ENCODE peak calls at places on chromosomes 2 and 18, in six cellular contexts. E is H1, V is K562, Q is HepG2, U is GM12878, C is SK-N-SH. S is an unnamed sample.

GRCh38 chr2:214881647-214882205 is 72.2 kb upstream of the BARD1 start:
- DNase-seq in E (no peak), V (no peak), Q (no peak), U (peak), C (no peak), S (no peak)

GRCh38 chr2:101820519-101820918 is 123.0 kb downstream of the MAP4K4 start:
- DNase-seq in E (no peak), V (peak), Q (no peak), U (no peak), C (no peak), S (no peak)

GRCh38 chr18:63063171-63063570 is 256.4 kb downstream of the BCL2 start:
- DNase-seq in E (no peak), V (no peak), Q (no peak), U (no peak), C (no peak), S (no peak)

GRCh38 chr18:10851824-10852225 is 297.5 kb downstream of the PIEZO2 start:
- DNase-seq in E (no peak), V (peak), Q (peak), U (peak), C (peak), S (peak)

GRCh38 chr18:55589625-55590291 is 1.8 kb upstream of the TCF4 start:
- DNase-seq in E (peak), V (peak), Q (no peak), U (peak), C (peak), S (no peak)

GRCh38 chr2:177187631-177188312 is 24.8 kb upstream of the HNRNPA3 start:
- DNase-seq in E (no peak), V (no peak), Q (peak), U (no peak), C (no peak), S (peak)

GRCh38 chr2:189553689-189554088 is 26.9 kb downstream of the SLC40A1 start:
- DNase-seq in E (no peak), V (no peak), Q (peak), U (no peak), C (no peak), S (no peak)

GRCh38 chr18:54530285-54530684 is 60.8 kb upstream of the DYNAP start:
- DNase-seq in E (no peak), V (no peak), Q (no peak), U (no peak), C (no peak), S (no peak)

GRCh38 chr2:174593574-174594203 is 3.9 kb downstream of the WIPF1 start:
- DNase-seq in E (no peak), V (no peak), Q (no peak), U (peak), C (no peak), S (no peak)

GRCh38 chr2:121689356-121689755 is 40.1 kb upstream of the CLASP1 start:
- DNase-seq in E (no peak), V (peak), Q (peak), U (no peak), C (peak), S (no peak)

GRCh38 chr2:147352294-147352693 is 492.5 kb upstream of the ACVR2A start:
- DNase-seq in E (no peak), V (no peak), Q (no peak), U (no peak), C (no peak), S (no peak)

GRCh38 chr2:146135245-146135644 is 1615.3 kb upstream of the ZEB2 start:
- DNase-seq in E (peak), V (no peak), Q (no peak), U (no peak), C (no peak), S (no peak)

GRCh38 chr2:40105593-40105992 is 326.5 kb upstream of the THUMPD2 start:
- DNase-seq in E (no peak), V (no peak), Q (no peak), U (no peak), C (no peak), S (no peak)

GRCh38 chr18:80200932-80201672 is 46.2 kb downstream of the PARD6G start:
- DNase-seq in E (no peak), V (no peak), Q (no peak), U (no peak), C (no peak), S (no peak)

GRCh38 chr2:4354678-4355077 is 651.3 kb downstream of the DCDC2C start:
- DNase-seq in E (peak), V (peak), Q (peak), U (no peak), C (peak), S (no peak)

GRCh38 chr2:181472990-181473389 is 15.8 kb downstream of the ITGA4 start:
- DNase-seq in E (no peak), V (no peak), Q (no peak), U (no peak), C (no peak), S (no peak)

GRCh38 chr2:189318761-189319160 is 122.5 kb upstream of the WDR75 start:
- DNase-seq in E (no peak), V (no peak), Q (no peak), U (no peak), C (peak), S (no peak)

GRCh38 chr18:54147439-54147838 is 77.0 kb downstream of the MBD2 start:
- DNase-seq in E (no peak), V (no peak), Q (no peak), U (peak), C (no peak), S (no peak)

GRCh38 chr2:38733300-38733971 is 17.7 kb downstream of the SRSF7 start:
- DNase-seq in E (no peak), V (no peak), Q (peak), U (no peak), C (no peak), S (no peak)

GRCh38 chr2:192286093-192286701 is 91.5 kb upstream of the TMEFF2 start:
- DNase-seq in E (no peak), V (no peak), Q (peak), U (no peak), C (peak), S (peak)

GRCh38 chr2:109195193-109196045 is 66.4 kb downstream of the SH3RF3 start:
- DNase-seq in E (no peak), V (no peak), Q (no peak), U (no peak), C (peak), S (no peak)

GRCh38 chr18:77132369-77133050 is at the start of gene MBP:
- DNase-seq in E (no peak), V (no peak), Q (no peak), U (no peak), C (peak), S (no peak)

GRCh38 chr2:19051238-19051831 is 307.1 kb downstream of the OSR1 start:
- DNase-seq in E (no peak), V (no peak), Q (no peak), U (no peak), C (no peak), S (no peak)

GRCh38 chr2:19046986-19047780 is 311.2 kb downstream of the OSR1 start:
- DNase-seq in E (no peak), V (no peak), Q (no peak), U (peak), C (no peak), S (no peak)

GRCh38 chr2:19050354-19050753 is 308.1 kb downstream of the OSR1 start:
- DNase-seq in E (no peak), V (no peak), Q (no peak), U (no peak), C (no peak), S (no peak)

GRCh38 chr2:19045151-19045550 is 313.3 kb downstream of the OSR1 start:
- DNase-seq in E (no peak), V (no peak), Q (no peak), U (no peak), C (no peak), S (no peak)

GRCh38 chr2:19048593-19049264 is 309.7 kb downstream of the OSR1 start:
- DNase-seq in E (no peak), V (no peak), Q (peak), U (no peak), C (no peak), S (no peak)
- TF ChIP-seq YY1 in E (no peak), V (no peak), Q (no peak), U (no peak), C (no peak), S (no peak)

GRCh38 chr2:30349691-30350090 is 97.4 kb upstream of the LCLAT1 start:
- DNase-seq in E (no peak), V (no peak), Q (no peak), U (no peak), C (no peak), S (no peak)
- TF ChIP-seq SIN3A in E (no peak), V (no peak), Q (no peak), U (no peak), C (no peak), S (no peak)

GRCh38 chr2:170307988-170308387 is 130.0 kb downstream of the MYO3B start:
- DNase-seq in E (no peak), V (no peak), Q (no peak), U (no peak), C (no peak), S (no peak)
- TF ChIP-seq YY1 in E (no peak), V (no peak), Q (no peak), U (no peak), C (no peak), S (no peak)

DNA sequence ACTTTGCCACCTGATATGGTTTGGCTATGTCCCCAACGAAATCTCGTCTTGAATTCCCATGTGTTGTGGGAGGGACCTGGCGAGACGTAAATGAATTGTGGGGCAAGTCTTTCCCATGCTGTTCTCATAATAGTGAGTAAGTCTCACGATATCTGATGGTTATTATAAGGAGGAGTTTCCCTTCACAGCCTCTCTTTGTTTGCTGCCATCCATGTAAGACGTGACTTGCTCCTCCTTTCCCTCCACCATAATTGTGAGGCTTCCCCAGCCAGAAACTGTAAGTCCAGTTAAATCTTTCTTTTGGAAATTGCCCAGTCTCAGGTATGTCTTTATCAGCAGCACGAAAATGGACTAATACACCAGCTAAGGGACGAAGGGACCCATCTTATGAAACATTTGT is 1303.3 kb downstream of the SUCLG1 start:
- DNase-seq in E (no peak), V (no peak), Q (no peak), U (no peak), C (no peak), S (no peak)
- TF ChIP-seq SIN3A in E (no peak), V (no peak), Q (no peak), U (no peak), C (no peak), S (no peak)